ENCODE peak calls at places on chromosomes 16 and 17, in six cellular contexts. One of them, this sample, is unnamed.

GRCh38 chr16:77920984-77921383 is 101.4 kb upstream of the CLEC3A start:
- DNase-seq in CD8-positive, alpha-beta memory T cell: no peak
- DNase-seq in hepatocyte: no peak
- DNase-seq in ascending aorta: no peak
- DNase-seq in testis: no peak
- DNase-seq in lung: no peak
- DNase-seq in this sample: no peak

GRCh38 chr17:48067245-48067644 is 19.1 kb downstream of the NFE2L1 start:
- DNase-seq in hepatocyte: no peak
- DNase-seq in CD8-positive, alpha-beta memory T cell: no peak
- DNase-seq in lung: no peak
- DNase-seq in ascending aorta: no peak
- DNase-seq in testis: no peak
- DNase-seq in this sample: no peak

GRCh38 chr17:60641810-60642220 is 35.8 kb upstream of the BCAS3 start:
- DNase-seq in hepatocyte: peak; percentile 91
- DNase-seq in CD8-positive, alpha-beta memory T cell: peak; percentile 37
- DNase-seq in lung: peak; percentile 68
- DNase-seq in ascending aorta: peak; percentile 74
- DNase-seq in testis: peak; percentile 81
- DNase-seq in this sample: peak; percentile 43

GRCh38 chr17:71252446-71252845 is 868.4 kb upstream of the SOX9 start:
- DNase-seq in hepatocyte: no peak
- DNase-seq in lung: no peak
- DNase-seq in ascending aorta: no peak
- DNase-seq in testis: no peak
- DNase-seq in CD8-positive, alpha-beta memory T cell: no peak
- DNase-seq in this sample: no peak

GRCh38 chr16:4724661-4725270 is 9.3 kb downstream of the ANKS3 start:
- DNase-seq in hepatocyte: no peak
- DNase-seq in lung: no peak
- DNase-seq in testis: no peak
- DNase-seq in ascending aorta: no peak
- DNase-seq in CD8-positive, alpha-beta memory T cell: no peak
- DNase-seq in this sample: no peak

GRCh38 chr17:30921544-30922196 is at the start of gene ADAP2:
- DNase-seq in ascending aorta: peak; percentile 72
- DNase-seq in lung: peak; percentile 62
- DNase-seq in hepatocyte: peak; percentile 54
- DNase-seq in CD8-positive, alpha-beta memory T cell: no peak
- DNase-seq in testis: peak; percentile 46
- DNase-seq in this sample: peak; percentile 43

GRCh38 chr17:65593870-65594584 is 32.6 kb upstream of the AXIN2 start:
- DNase-seq in hepatocyte: peak; percentile 30
- DNase-seq in lung: no peak
- DNase-seq in testis: no peak
- DNase-seq in CD8-positive, alpha-beta memory T cell: no peak
- DNase-seq in ascending aorta: no peak
- DNase-seq in this sample: no peak

GRCh38 chr16:3182608-3183444 is 5.2 kb upstream of the OR1F1 start:
- DNase-seq in hepatocyte: no peak
- DNase-seq in CD8-positive, alpha-beta memory T cell: peak; percentile 40
- DNase-seq in testis: no peak
- DNase-seq in lung: no peak
- DNase-seq in ascending aorta: no peak
- DNase-seq in this sample: no peak

GRCh38 chr17:79090503-79091372 is 16.1 kb downstream of the ENGASE start:
- DNase-seq in testis: peak; percentile 48
- DNase-seq in lung: no peak
- DNase-seq in hepatocyte: no peak
- DNase-seq in CD8-positive, alpha-beta memory T cell: no peak
- DNase-seq in ascending aorta: no peak
- DNase-seq in this sample: no peak

GRCh38 chr16:77690416-77690815 is 31.9 kb upstream of the NUDT7 start:
- DNase-seq in ascending aorta: no peak
- DNase-seq in CD8-positive, alpha-beta memory T cell: no peak
- DNase-seq in hepatocyte: no peak
- DNase-seq in lung: no peak
- DNase-seq in testis: no peak
- DNase-seq in this sample: no peak

GRCh38 chr16:65123846-65124513 is 2.1 kb upstream of the CDH11 start:
- DNase-seq in CD8-positive, alpha-beta memory T cell: no peak
- DNase-seq in testis: peak; percentile 16
- DNase-seq in hepatocyte: peak; percentile 24
- DNase-seq in lung: no peak
- DNase-seq in ascending aorta: no peak
- DNase-seq in this sample: no peak
- H3K27ac ChIP-seq in CD8-positive, alpha-beta memory T cell: no peak overlapping the region
- H3K27ac ChIP-seq in testis: peak overlapping the region; percentile 81
- H3K27ac ChIP-seq in hepatocyte: peak overlapping the region; percentile 99
- H3K27ac ChIP-seq in lung: no peak overlapping the region
- H3K27ac ChIP-seq in ascending aorta: peak overlapping the region; percentile 93
- H3K27ac ChIP-seq in this sample: peak overlapping the region; percentile 78

DNA sequence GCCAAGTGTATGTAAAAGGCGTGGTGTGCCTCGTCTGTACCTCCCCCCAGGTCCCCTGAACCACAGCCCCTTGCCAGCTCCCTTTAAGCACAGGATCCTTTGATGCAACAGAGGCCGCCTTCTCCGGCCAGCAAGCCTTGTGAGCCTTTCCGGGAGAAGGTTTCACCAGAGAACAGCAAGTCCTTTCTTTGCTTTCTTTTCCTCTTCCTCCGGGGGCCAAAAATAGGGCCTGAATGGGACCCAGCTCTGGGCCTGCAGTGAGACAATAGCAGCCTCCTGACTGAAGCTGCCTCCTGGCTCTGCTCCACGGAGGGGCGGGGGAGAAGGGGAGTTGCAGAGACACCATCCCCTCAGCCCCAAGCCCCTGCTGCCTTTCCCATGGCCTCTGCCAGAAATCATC is 9.0 kb downstream of the ADGRG1 start:
- DNase-seq in ascending aorta: no peak
- DNase-seq in hepatocyte: no peak
- DNase-seq in lung: no peak
- DNase-seq in CD8-positive, alpha-beta memory T cell: no peak
- DNase-seq in testis: no peak
- DNase-seq in this sample: no peak
- H3K27ac ChIP-seq in ascending aorta: peak overlapping the region; percentile 45
- H3K27ac ChIP-seq in hepatocyte: no peak overlapping the region
- H3K27ac ChIP-seq in lung: peak overlapping the region; percentile 82
- H3K27ac ChIP-seq in CD8-positive, alpha-beta memory T cell: no peak overlapping the region
- H3K27ac ChIP-seq in testis: peak overlapping the region; percentile 60
- H3K27ac ChIP-seq in this sample: peak overlapping the region; percentile 41

GRCh38 chr16:84530590-84530989 is 26.1 kb upstream of the MEAK7 start:
- DNase-seq in ascending aorta: no peak
- DNase-seq in lung: no peak
- DNase-seq in hepatocyte: no peak
- DNase-seq in testis: no peak
- DNase-seq in CD8-positive, alpha-beta memory T cell: no peak
- DNase-seq in this sample: no peak
- H3K27ac ChIP-seq in ascending aorta: no peak overlapping the region
- H3K27ac ChIP-seq in lung: no peak overlapping the region
- H3K27ac ChIP-seq in hepatocyte: no peak overlapping the region
- H3K27ac ChIP-seq in testis: no peak overlapping the region
- H3K27ac ChIP-seq in CD8-positive, alpha-beta memory T cell: no peak overlapping the region
- H3K27ac ChIP-seq in this sample: no peak overlapping the region

DNA sequence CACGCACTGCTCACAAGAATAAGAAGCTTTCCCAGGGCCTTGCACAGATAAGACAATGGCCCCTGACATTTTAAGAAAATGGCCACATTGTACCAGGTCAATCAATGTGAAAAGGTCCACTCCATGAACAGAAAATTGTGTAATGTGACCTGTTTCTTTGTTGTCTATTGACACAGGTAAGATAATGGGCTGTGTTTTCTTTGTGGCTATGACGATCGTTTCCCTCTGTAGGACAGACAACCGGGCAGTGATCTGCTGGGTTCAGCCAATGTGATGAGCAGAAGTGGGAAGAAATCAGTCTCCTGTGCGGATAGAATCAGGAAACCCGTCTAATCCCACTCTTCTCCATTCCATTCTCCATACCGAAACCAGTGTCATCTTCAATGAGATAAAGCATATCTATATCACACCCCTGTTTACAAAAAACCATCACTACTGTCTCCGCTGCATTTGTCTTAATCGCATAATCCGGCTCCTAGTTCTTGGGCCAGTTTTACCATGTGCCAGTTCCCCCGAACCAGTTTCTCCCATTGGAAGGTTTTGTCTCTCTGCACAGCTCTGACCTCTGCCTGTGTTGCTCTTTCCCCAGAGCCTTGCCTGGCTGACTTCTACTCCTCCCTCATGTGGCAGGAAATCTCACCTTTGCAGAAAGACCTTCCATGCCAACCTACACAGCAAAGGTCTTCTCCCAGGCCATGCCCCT is 66.9 kb upstream of the ATF7IP2 start:
- DNase-seq in testis: no peak
- DNase-seq in lung: no peak
- DNase-seq in ascending aorta: no peak
- DNase-seq in CD8-positive, alpha-beta memory T cell: no peak
- DNase-seq in hepatocyte: no peak
- DNase-seq in this sample: no peak
- H3K27ac ChIP-seq in testis: peak overlapping the region; percentile 19
- H3K27ac ChIP-seq in lung: no peak overlapping the region
- H3K27ac ChIP-seq in ascending aorta: no peak overlapping the region
- H3K27ac ChIP-seq in CD8-positive, alpha-beta memory T cell: no peak overlapping the region
- H3K27ac ChIP-seq in hepatocyte: no peak overlapping the region
- H3K27ac ChIP-seq in this sample: no peak overlapping the region

GRCh38 chr17:50209472-50210248 is 8.2 kb upstream of the COL1A1 start:
- DNase-seq in testis: peak; percentile 84
- DNase-seq in CD8-positive, alpha-beta memory T cell: no peak
- DNase-seq in ascending aorta: peak; percentile 95
- DNase-seq in lung: peak; percentile 79
- DNase-seq in hepatocyte: peak; percentile 92
- DNase-seq in this sample: no peak

GRCh38 chr17:50212121-50212843 is 10.9 kb upstream of the COL1A1 start:
- DNase-seq in hepatocyte: peak; percentile 70
- DNase-seq in CD8-positive, alpha-beta memory T cell: no peak
- DNase-seq in testis: no peak
- DNase-seq in ascending aorta: peak; percentile 63
- DNase-seq in lung: no peak
- DNase-seq in this sample: no peak

GRCh38 chr17:50210249-50211225 is 9.1 kb upstream of the COL1A1 start:
- DNase-seq in CD8-positive, alpha-beta memory T cell: no peak
- DNase-seq in hepatocyte: peak; percentile 93
- DNase-seq in testis: peak; percentile 67
- DNase-seq in lung: no peak
- DNase-seq in ascending aorta: peak; percentile 92
- DNase-seq in this sample: no peak

GRCh38 chr17:50213026-50214015 is 11.9 kb upstream of the COL1A1 start:
- DNase-seq in testis: no peak
- DNase-seq in lung: no peak
- DNase-seq in ascending aorta: peak; percentile 49
- DNase-seq in hepatocyte: peak; percentile 22
- DNase-seq in CD8-positive, alpha-beta memory T cell: peak; percentile 54
- DNase-seq in this sample: no peak

DNA sequence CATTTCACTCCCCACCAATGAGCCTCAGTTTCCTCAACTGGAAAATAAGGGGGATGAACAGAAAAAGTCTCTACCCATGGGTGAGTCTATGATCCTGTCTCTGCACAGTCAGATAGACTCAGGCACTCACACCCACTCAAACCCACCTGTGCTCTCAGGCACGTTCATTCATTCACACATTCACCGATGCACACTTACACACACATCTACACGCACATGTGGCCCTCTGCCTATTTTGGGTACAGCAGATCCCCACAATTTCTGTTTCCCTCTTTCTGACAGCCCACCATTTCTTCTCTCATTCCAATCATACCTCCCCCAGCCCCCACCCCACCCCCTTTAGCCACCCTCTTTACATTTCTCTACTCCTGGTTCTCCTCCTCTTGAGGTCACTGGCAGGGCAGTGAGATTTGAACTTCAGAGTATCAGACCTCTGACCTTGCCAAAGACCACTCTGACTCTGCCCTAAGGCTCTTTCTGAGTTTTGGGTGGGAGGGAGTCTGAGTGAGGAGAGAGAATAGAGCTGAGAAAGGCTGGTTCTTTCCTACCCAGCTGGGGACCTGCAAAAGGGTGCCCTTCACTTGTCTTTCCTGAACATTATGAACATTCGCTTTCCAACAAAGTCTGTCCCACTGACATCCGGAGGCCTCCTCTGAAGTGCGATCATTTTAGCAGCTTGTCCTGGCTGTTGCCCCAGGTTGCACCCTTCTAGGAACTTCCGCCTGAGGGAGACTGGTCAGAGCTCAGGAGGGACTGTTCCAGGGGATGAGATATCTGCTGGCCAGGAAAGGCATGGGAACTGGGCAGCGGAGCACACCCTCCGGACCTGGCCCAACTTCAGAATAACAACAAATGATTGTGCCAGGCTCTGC is 10.1 kb upstream of the COL1A1 start:
- DNase-seq in CD8-positive, alpha-beta memory T cell: no peak
- DNase-seq in testis: no peak
- DNase-seq in hepatocyte: no peak
- DNase-seq in ascending aorta: peak; percentile 77
- DNase-seq in lung: no peak
- DNase-seq in this sample: no peak
- H3K27ac ChIP-seq in CD8-positive, alpha-beta memory T cell: no peak overlapping the region
- H3K27ac ChIP-seq in testis: peak overlapping the region; percentile 74
- H3K27ac ChIP-seq in hepatocyte: peak overlapping the region; percentile 99
- H3K27ac ChIP-seq in ascending aorta: peak overlapping the region; percentile 95
- H3K27ac ChIP-seq in lung: no peak overlapping the region
- H3K27ac ChIP-seq in this sample: peak overlapping the region; percentile 73

GRCh38 chr17:17303010-17303846 is at the start of gene NT5M:
- DNase-seq in hepatocyte: peak; percentile 88
- DNase-seq in ascending aorta: peak; percentile 84
- DNase-seq in lung: peak; percentile 71
- DNase-seq in testis: peak; percentile 92
- DNase-seq in CD8-positive, alpha-beta memory T cell: peak; percentile 59
- DNase-seq in this sample: peak; percentile 78
- H3K27ac ChIP-seq in hepatocyte: peak within 1 kb of the TSS; percentile 65
- H3K27ac ChIP-seq in ascending aorta: peak within 1 kb of the TSS; percentile 15
- H3K27ac ChIP-seq in lung: peak within 1 kb of the TSS; percentile 85
- H3K27ac ChIP-seq in testis: peak within 1 kb of the TSS; percentile 41
- H3K27ac ChIP-seq in CD8-positive, alpha-beta memory T cell: peak within 1 kb of the TSS; percentile 33
- H3K27ac ChIP-seq in this sample: peak within 1 kb of the TSS; percentile 37